ENCODE peak calls at places on chromosome 16, in nine cellular contexts. One of them, this sample, is unnamed.

GRCh38 chr16:89720520-89720858 is 209 bp downstream of the VPS9D1 start:
- DNase-seq in NCI-H748 treated with DMSO at 0.1 percent for 48 hours: no peak
- DNase-seq in SK-N-DZ: no peak
- DNase-seq in CD4-positive, alpha-beta T cell: no peak
- DNase-seq in stimulated activated CD4-positive, alpha-beta T cell treated with anti-CD3 and anti-CD28 coated beads, Interleukin-15, amount 100 ng/mL, for 48 hours: no peak
- DNase-seq in T-helper 1 cell: no peak
- DNase-seq in thyroid gland: peak
- DNase-seq in stimulated activated CD8-positive, alpha-beta memory T cell treated with anti-CD3 and anti-CD28 coated beads, Interleukin-4, amount 100 ng/mL, for 1 hour: no peak
- DNase-seq in ACHN: peak
- DNase-seq in this sample: peak

GRCh38 chr16:73951541-73951940 is 345.1 kb upstream of the PSMD7 start:
- DNase-seq in SK-N-DZ: peak
- DNase-seq in NCI-H748 treated with DMSO at 0.1 percent for 48 hours: no peak
- DNase-seq in ACHN: no peak
- DNase-seq in thyroid gland: no peak
- DNase-seq in CD4-positive, alpha-beta T cell: no peak
- DNase-seq in stimulated activated CD8-positive, alpha-beta memory T cell treated with anti-CD3 and anti-CD28 coated beads, Interleukin-4, amount 100 ng/mL, for 1 hour: no peak
- DNase-seq in T-helper 1 cell: no peak
- DNase-seq in stimulated activated CD4-positive, alpha-beta T cell treated with anti-CD3 and anti-CD28 coated beads, Interleukin-15, amount 100 ng/mL, for 48 hours: no peak
- DNase-seq in this sample: no peak

GRCh38 chr16:22126037-22126558 is 33.8 kb downstream of the VWA3A start:
- DNase-seq in thyroid gland: no peak
- DNase-seq in SK-N-DZ: no peak
- DNase-seq in T-helper 1 cell: no peak
- DNase-seq in ACHN: no peak
- DNase-seq in NCI-H748 treated with DMSO at 0.1 percent for 48 hours: no peak
- DNase-seq in stimulated activated CD8-positive, alpha-beta memory T cell treated with anti-CD3 and anti-CD28 coated beads, Interleukin-4, amount 100 ng/mL, for 1 hour: no peak
- DNase-seq in CD4-positive, alpha-beta T cell: no peak
- DNase-seq in stimulated activated CD4-positive, alpha-beta T cell treated with anti-CD3 and anti-CD28 coated beads, Interleukin-15, amount 100 ng/mL, for 48 hours: no peak
- DNase-seq in this sample: no peak

GRCh38 chr16:1687427-1688316 is 9.6 kb downstream of the JPT2 start:
- DNase-seq in NCI-H748 treated with DMSO at 0.1 percent for 48 hours: no peak
- DNase-seq in CD4-positive, alpha-beta T cell: no peak
- DNase-seq in stimulated activated CD8-positive, alpha-beta memory T cell treated with anti-CD3 and anti-CD28 coated beads, Interleukin-4, amount 100 ng/mL, for 1 hour: no peak
- DNase-seq in ACHN: peak
- DNase-seq in stimulated activated CD4-positive, alpha-beta T cell treated with anti-CD3 and anti-CD28 coated beads, Interleukin-15, amount 100 ng/mL, for 48 hours: no peak
- DNase-seq in SK-N-DZ: no peak
- DNase-seq in T-helper 1 cell: no peak
- DNase-seq in thyroid gland: peak
- DNase-seq in this sample: no peak

GRCh38 chr16:89089142-89089541 is 4.5 kb upstream of the ACSF3 start:
- DNase-seq in ACHN: no peak
- DNase-seq in T-helper 1 cell: no peak
- DNase-seq in thyroid gland: no peak
- DNase-seq in SK-N-DZ: no peak
- DNase-seq in CD4-positive, alpha-beta T cell: no peak
- DNase-seq in stimulated activated CD4-positive, alpha-beta T cell treated with anti-CD3 and anti-CD28 coated beads, Interleukin-15, amount 100 ng/mL, for 48 hours: no peak
- DNase-seq in NCI-H748 treated with DMSO at 0.1 percent for 48 hours: no peak
- DNase-seq in stimulated activated CD8-positive, alpha-beta memory T cell treated with anti-CD3 and anti-CD28 coated beads, Interleukin-4, amount 100 ng/mL, for 1 hour: no peak
- DNase-seq in this sample: no peak

GRCh38 chr16:10657925-10658324 is 36.8 kb downstream of the TEKT5 start:
- DNase-seq in stimulated activated CD8-positive, alpha-beta memory T cell treated with anti-CD3 and anti-CD28 coated beads, Interleukin-4, amount 100 ng/mL, for 1 hour: no peak
- DNase-seq in NCI-H748 treated with DMSO at 0.1 percent for 48 hours: no peak
- DNase-seq in CD4-positive, alpha-beta T cell: no peak
- DNase-seq in SK-N-DZ: no peak
- DNase-seq in stimulated activated CD4-positive, alpha-beta T cell treated with anti-CD3 and anti-CD28 coated beads, Interleukin-15, amount 100 ng/mL, for 48 hours: no peak
- DNase-seq in thyroid gland: no peak
- DNase-seq in T-helper 1 cell: no peak
- DNase-seq in ACHN: no peak
- DNase-seq in this sample: no peak

GRCh38 chr16:67677712-67678111 is 11.1 kb downstream of the C16orf86 start:
- DNase-seq in stimulated activated CD8-positive, alpha-beta memory T cell treated with anti-CD3 and anti-CD28 coated beads, Interleukin-4, amount 100 ng/mL, for 1 hour: no peak
- DNase-seq in SK-N-DZ: no peak
- DNase-seq in NCI-H748 treated with DMSO at 0.1 percent for 48 hours: no peak
- DNase-seq in T-helper 1 cell: no peak
- DNase-seq in CD4-positive, alpha-beta T cell: no peak
- DNase-seq in thyroid gland: no peak
- DNase-seq in ACHN: no peak
- DNase-seq in stimulated activated CD4-positive, alpha-beta T cell treated with anti-CD3 and anti-CD28 coated beads, Interleukin-15, amount 100 ng/mL, for 48 hours: no peak
- DNase-seq in this sample: no peak

GRCh38 chr16:57185446-57185944 is 344 bp downstream of the PSME3IP1 start:
- DNase-seq in thyroid gland: peak
- DNase-seq in T-helper 1 cell: no peak
- DNase-seq in NCI-H748 treated with DMSO at 0.1 percent for 48 hours: no peak
- DNase-seq in CD4-positive, alpha-beta T cell: no peak
- DNase-seq in SK-N-DZ: no peak
- DNase-seq in stimulated activated CD8-positive, alpha-beta memory T cell treated with anti-CD3 and anti-CD28 coated beads, Interleukin-4, amount 100 ng/mL, for 1 hour: no peak
- DNase-seq in stimulated activated CD4-positive, alpha-beta T cell treated with anti-CD3 and anti-CD28 coated beads, Interleukin-15, amount 100 ng/mL, for 48 hours: no peak
- DNase-seq in ACHN: peak
- DNase-seq in this sample: peak

GRCh38 chr16:88325087-88325750 is 57.5 kb upstream of the ZNF469 start:
- DNase-seq in stimulated activated CD8-positive, alpha-beta memory T cell treated with anti-CD3 and anti-CD28 coated beads, Interleukin-4, amount 100 ng/mL, for 1 hour: no peak
- DNase-seq in T-helper 1 cell: no peak
- DNase-seq in SK-N-DZ: no peak
- DNase-seq in NCI-H748 treated with DMSO at 0.1 percent for 48 hours: no peak
- DNase-seq in thyroid gland: no peak
- DNase-seq in CD4-positive, alpha-beta T cell: no peak
- DNase-seq in ACHN: no peak
- DNase-seq in stimulated activated CD4-positive, alpha-beta T cell treated with anti-CD3 and anti-CD28 coated beads, Interleukin-15, amount 100 ng/mL, for 48 hours: no peak
- DNase-seq in this sample: no peak

GRCh38 chr16:84543931-84544776 is 39.7 kb upstream of the MEAK7 start:
- DNase-seq in thyroid gland: no peak
- DNase-seq in SK-N-DZ: no peak
- DNase-seq in NCI-H748 treated with DMSO at 0.1 percent for 48 hours: peak
- DNase-seq in CD4-positive, alpha-beta T cell: no peak
- DNase-seq in stimulated activated CD4-positive, alpha-beta T cell treated with anti-CD3 and anti-CD28 coated beads, Interleukin-15, amount 100 ng/mL, for 48 hours: no peak
- DNase-seq in T-helper 1 cell: no peak
- DNase-seq in ACHN: no peak
- DNase-seq in stimulated activated CD8-positive, alpha-beta memory T cell treated with anti-CD3 and anti-CD28 coated beads, Interleukin-4, amount 100 ng/mL, for 1 hour: no peak
- DNase-seq in this sample: no peak

GRCh38 chr16:2976201-2976600 is 4.0 kb downstream of the PKMYT1 start:
- DNase-seq in CD4-positive, alpha-beta T cell: no peak
- DNase-seq in stimulated activated CD8-positive, alpha-beta memory T cell treated with anti-CD3 and anti-CD28 coated beads, Interleukin-4, amount 100 ng/mL, for 1 hour: no peak
- DNase-seq in thyroid gland: no peak
- DNase-seq in NCI-H748 treated with DMSO at 0.1 percent for 48 hours: no peak
- DNase-seq in stimulated activated CD4-positive, alpha-beta T cell treated with anti-CD3 and anti-CD28 coated beads, Interleukin-15, amount 100 ng/mL, for 48 hours: no peak
- DNase-seq in T-helper 1 cell: no peak
- DNase-seq in SK-N-DZ: no peak
- DNase-seq in ACHN: no peak
- DNase-seq in this sample: no peak

GRCh38 chr16:71526111-71526998 is at the start of gene CHST4:
- DNase-seq in stimulated activated CD4-positive, alpha-beta T cell treated with anti-CD3 and anti-CD28 coated beads, Interleukin-15, amount 100 ng/mL, for 48 hours: no peak
- DNase-seq in thyroid gland: no peak
- DNase-seq in NCI-H748 treated with DMSO at 0.1 percent for 48 hours: no peak
- DNase-seq in SK-N-DZ: no peak
- DNase-seq in T-helper 1 cell: no peak
- DNase-seq in CD4-positive, alpha-beta T cell: no peak
- DNase-seq in ACHN: peak
- DNase-seq in stimulated activated CD8-positive, alpha-beta memory T cell treated with anti-CD3 and anti-CD28 coated beads, Interleukin-4, amount 100 ng/mL, for 1 hour: no peak
- DNase-seq in this sample: peak

GRCh38 chr16:75224281-75224680 is 5.5 kb downstream of the CTRB1 start:
- DNase-seq in CD4-positive, alpha-beta T cell: no peak
- DNase-seq in stimulated activated CD4-positive, alpha-beta T cell treated with anti-CD3 and anti-CD28 coated beads, Interleukin-15, amount 100 ng/mL, for 48 hours: no peak
- DNase-seq in stimulated activated CD8-positive, alpha-beta memory T cell treated with anti-CD3 and anti-CD28 coated beads, Interleukin-4, amount 100 ng/mL, for 1 hour: no peak
- DNase-seq in ACHN: no peak
- DNase-seq in NCI-H748 treated with DMSO at 0.1 percent for 48 hours: no peak
- DNase-seq in SK-N-DZ: no peak
- DNase-seq in T-helper 1 cell: no peak
- DNase-seq in thyroid gland: no peak
- DNase-seq in this sample: no peak

GRCh38 chr16:53518550-53519416 is 15.8 kb upstream of the AKTIP start:
- DNase-seq in T-helper 1 cell: peak
- DNase-seq in ACHN: no peak
- DNase-seq in stimulated activated CD4-positive, alpha-beta T cell treated with anti-CD3 and anti-CD28 coated beads, Interleukin-15, amount 100 ng/mL, for 48 hours: peak
- DNase-seq in SK-N-DZ: peak
- DNase-seq in thyroid gland: no peak
- DNase-seq in CD4-positive, alpha-beta T cell: peak
- DNase-seq in stimulated activated CD8-positive, alpha-beta memory T cell treated with anti-CD3 and anti-CD28 coated beads, Interleukin-4, amount 100 ng/mL, for 1 hour: peak
- DNase-seq in NCI-H748 treated with DMSO at 0.1 percent for 48 hours: no peak
- DNase-seq in this sample: no peak

GRCh38 chr16:25027781-25028180 is 12.6 kb upstream of the ARHGAP17 start:
- DNase-seq in ACHN: no peak
- DNase-seq in T-helper 1 cell: no peak
- DNase-seq in CD4-positive, alpha-beta T cell: no peak
- DNase-seq in stimulated activated CD8-positive, alpha-beta memory T cell treated with anti-CD3 and anti-CD28 coated beads, Interleukin-4, amount 100 ng/mL, for 1 hour: no peak
- DNase-seq in stimulated activated CD4-positive, alpha-beta T cell treated with anti-CD3 and anti-CD28 coated beads, Interleukin-15, amount 100 ng/mL, for 48 hours: peak
- DNase-seq in NCI-H748 treated with DMSO at 0.1 percent for 48 hours: no peak
- DNase-seq in thyroid gland: no peak
- DNase-seq in SK-N-DZ: no peak
- DNase-seq in this sample: no peak

GRCh38 chr16:50621452-50621792 is 59.7 kb downstream of the SNX20 start:
- DNase-seq in stimulated activated CD4-positive, alpha-beta T cell treated with anti-CD3 and anti-CD28 coated beads, Interleukin-15, amount 100 ng/mL, for 48 hours: no peak
- DNase-seq in stimulated activated CD8-positive, alpha-beta memory T cell treated with anti-CD3 and anti-CD28 coated beads, Interleukin-4, amount 100 ng/mL, for 1 hour: no peak
- DNase-seq in ACHN: no peak
- DNase-seq in CD4-positive, alpha-beta T cell: no peak
- DNase-seq in SK-N-DZ: no peak
- DNase-seq in T-helper 1 cell: no peak
- DNase-seq in NCI-H748 treated with DMSO at 0.1 percent for 48 hours: no peak
- DNase-seq in thyroid gland: no peak
- DNase-seq in this sample: no peak

GRCh38 chr16:88940196-88941050 is 36.6 kb downstream of the CBFA2T3 start:
- DNase-seq in NCI-H748 treated with DMSO at 0.1 percent for 48 hours: no peak
- DNase-seq in T-helper 1 cell: no peak
- DNase-seq in CD4-positive, alpha-beta T cell: no peak
- DNase-seq in ACHN: no peak
- DNase-seq in thyroid gland: no peak
- DNase-seq in SK-N-DZ: no peak
- DNase-seq in stimulated activated CD4-positive, alpha-beta T cell treated with anti-CD3 and anti-CD28 coated beads, Interleukin-15, amount 100 ng/mL, for 48 hours: no peak
- DNase-seq in stimulated activated CD8-positive, alpha-beta memory T cell treated with anti-CD3 and anti-CD28 coated beads, Interleukin-4, amount 100 ng/mL, for 1 hour: no peak
- DNase-seq in this sample: peak

GRCh38 chr16:23398987-23399805 is 53.8 kb downstream of the COG7 start:
- DNase-seq in ACHN: peak
- DNase-seq in stimulated activated CD4-positive, alpha-beta T cell treated with anti-CD3 and anti-CD28 coated beads, Interleukin-15, amount 100 ng/mL, for 48 hours: no peak
- DNase-seq in T-helper 1 cell: no peak
- DNase-seq in SK-N-DZ: no peak
- DNase-seq in stimulated activated CD8-positive, alpha-beta memory T cell treated with anti-CD3 and anti-CD28 coated beads, Interleukin-4, amount 100 ng/mL, for 1 hour: no peak
- DNase-seq in thyroid gland: peak
- DNase-seq in NCI-H748 treated with DMSO at 0.1 percent for 48 hours: no peak
- DNase-seq in CD4-positive, alpha-beta T cell: no peak
- DNase-seq in this sample: peak

GRCh38 chr16:85750021-85750826 is 672 bp downstream of the C16orf74 start:
- DNase-seq in stimulated activated CD4-positive, alpha-beta T cell treated with anti-CD3 and anti-CD28 coated beads, Interleukin-15, amount 100 ng/mL, for 48 hours: no peak
- DNase-seq in thyroid gland: peak
- DNase-seq in ACHN: peak
- DNase-seq in NCI-H748 treated with DMSO at 0.1 percent for 48 hours: no peak
- DNase-seq in CD4-positive, alpha-beta T cell: no peak
- DNase-seq in SK-N-DZ: no peak
- DNase-seq in stimulated activated CD8-positive, alpha-beta memory T cell treated with anti-CD3 and anti-CD28 coated beads, Interleukin-4, amount 100 ng/mL, for 1 hour: no peak
- DNase-seq in T-helper 1 cell: no peak
- DNase-seq in this sample: no peak

GRCh38 chr16:86501989-86502855 is 8.1 kb upstream of the FOXF1 start:
- DNase-seq in thyroid gland: no peak
- DNase-seq in SK-N-DZ: no peak
- DNase-seq in CD4-positive, alpha-beta T cell: no peak
- DNase-seq in T-helper 1 cell: no peak
- DNase-seq in ACHN: no peak
- DNase-seq in stimulated activated CD4-positive, alpha-beta T cell treated with anti-CD3 and anti-CD28 coated beads, Interleukin-15, amount 100 ng/mL, for 48 hours: no peak
- DNase-seq in stimulated activated CD8-positive, alpha-beta memory T cell treated with anti-CD3 and anti-CD28 coated beads, Interleukin-4, amount 100 ng/mL, for 1 hour: no peak
- DNase-seq in NCI-H748 treated with DMSO at 0.1 percent for 48 hours: no peak
- DNase-seq in this sample: no peak